ENCODE peak calls at places on chromosomes 5 and 9, in four cellular contexts. One of them, this sample, is unnamed.

GRCh38 chr5:33688041-33688980 is 203.5 kb downstream of the ADAMTS12 start:
- DNase-seq in thyroid gland: no peak
- DNase-seq in neuronal stem cell: no peak
- DNase-seq in hepatocyte: no peak
- DNase-seq in this sample: no peak

GRCh38 chr5:132760601-132761317 is 13.5 kb downstream of the CCNI2 start:
- DNase-seq in neuronal stem cell: no peak
- DNase-seq in hepatocyte: no peak
- DNase-seq in thyroid gland: no peak
- DNase-seq in this sample: no peak

GRCh38 chr5:32390819-32391591 is 53.5 kb downstream of the ZFR start:
- DNase-seq in hepatocyte: peak; percentile 59
- DNase-seq in neuronal stem cell: no peak
- DNase-seq in thyroid gland: no peak
- DNase-seq in this sample: no peak

GRCh38 chr5:83741571-83741970 is 20.9 kb upstream of the HAPLN1 start:
- DNase-seq in thyroid gland: no peak
- DNase-seq in neuronal stem cell: no peak
- DNase-seq in hepatocyte: no peak
- DNase-seq in this sample: no peak

GRCh38 chr5:149733129-149733900 is 3.2 kb downstream of the PPARGC1B start:
- DNase-seq in neuronal stem cell: no peak
- DNase-seq in hepatocyte: no peak
- DNase-seq in thyroid gland: no peak
- DNase-seq in this sample: peak; percentile 63

GRCh38 chr5:114450516-114450909 is 88.6 kb downstream of the KCNN2 start:
- DNase-seq in hepatocyte: peak; percentile 26
- DNase-seq in neuronal stem cell: no peak
- DNase-seq in thyroid gland: no peak
- DNase-seq in this sample: no peak

GRCh38 chr9:16598316-16598715 is 272.2 kb downstream of the BNC2 start:
- DNase-seq in hepatocyte: no peak
- DNase-seq in thyroid gland: no peak
- DNase-seq in neuronal stem cell: no peak
- DNase-seq in this sample: no peak

GRCh38 chr9:108786322-108786721 is 69.5 kb downstream of the ACTL7B start:
- DNase-seq in hepatocyte: no peak
- DNase-seq in thyroid gland: no peak
- DNase-seq in neuronal stem cell: no peak
- DNase-seq in this sample: no peak

GRCh38 chr5:32760091-32760509 is 49.0 kb downstream of the NPR3 start:
- DNase-seq in neuronal stem cell: no peak
- DNase-seq in hepatocyte: no peak
- DNase-seq in thyroid gland: no peak
- DNase-seq in this sample: no peak

GRCh38 chr5:141003791-141004601 is 37.7 kb downstream of the PCDHAC2 start:
- DNase-seq in neuronal stem cell: no peak
- DNase-seq in thyroid gland: peak; percentile 75
- DNase-seq in hepatocyte: peak; percentile 84
- DNase-seq in this sample: no peak

GRCh38 chr5:50445281-50445949 is 4.3 kb upstream of the EMB start:
- DNase-seq in neuronal stem cell: no peak
- DNase-seq in hepatocyte: no peak
- DNase-seq in thyroid gland: no peak
- DNase-seq in this sample: peak; percentile 47

GRCh38 chr5:78417026-78417425 is 56.6 kb downstream of the SCAMP1 start:
- DNase-seq in thyroid gland: no peak
- DNase-seq in neuronal stem cell: no peak
- DNase-seq in hepatocyte: no peak
- DNase-seq in this sample: no peak

GRCh38 chr5:116564322-116564721 is 10.3 kb downstream of the SEMA6A start:
- DNase-seq in hepatocyte: no peak
- DNase-seq in neuronal stem cell: no peak
- DNase-seq in thyroid gland: peak; percentile 37
- DNase-seq in this sample: peak; percentile 39

GRCh38 chr9:78189461-78189860 is 46.4 kb upstream of the CEP78 start:
- DNase-seq in neuronal stem cell: no peak
- DNase-seq in hepatocyte: peak; percentile 7
- DNase-seq in thyroid gland: peak; percentile 14
- DNase-seq in this sample: no peak

GRCh38 chr5:73112359-73112758 is 8.0 kb upstream of the TMEM171 start:
- DNase-seq in thyroid gland: no peak
- DNase-seq in hepatocyte: no peak
- DNase-seq in neuronal stem cell: no peak
- DNase-seq in this sample: no peak

GRCh38 chr9:78026416-78026815 is 5.2 kb downstream of the GNAQ start:
- DNase-seq in thyroid gland: no peak
- DNase-seq in neuronal stem cell: no peak
- DNase-seq in hepatocyte: no peak
- DNase-seq in this sample: peak; percentile 33

GRCh38 chr9:4137755-4138154 is 162.1 kb downstream of the GLIS3 start:
- DNase-seq in hepatocyte: no peak
- DNase-seq in thyroid gland: no peak
- DNase-seq in neuronal stem cell: no peak
- DNase-seq in this sample: no peak

GRCh38 chr5:150024241-150024984 is 23.9 kb downstream of the HMGXB3 start:
- DNase-seq in hepatocyte: no peak
- DNase-seq in neuronal stem cell: no peak
- DNase-seq in thyroid gland: no peak
- DNase-seq in this sample: no peak

GRCh38 chr5:102758576-102758975 is 3.5 kb downstream of the PAM start:
- DNase-seq in thyroid gland: no peak
- DNase-seq in neuronal stem cell: no peak
- DNase-seq in hepatocyte: no peak
- DNase-seq in this sample: no peak

GRCh38 chr5:98651715-98652114 is 121.7 kb upstream of the RGMB start:
- DNase-seq in thyroid gland: no peak
- DNase-seq in hepatocyte: no peak
- DNase-seq in neuronal stem cell: no peak
- DNase-seq in this sample: no peak

GRCh38 chr9:86355814-86356213 is 1.6 kb upstream of the TUT7 start:
- DNase-seq in thyroid gland: no peak
- DNase-seq in hepatocyte: no peak
- DNase-seq in neuronal stem cell: no peak
- DNase-seq in this sample: no peak

GRCh38 chr5:145449794-145450193 is 385.3 kb downstream of the PRELID2 start:
- DNase-seq in hepatocyte: no peak
- DNase-seq in neuronal stem cell: no peak
- DNase-seq in thyroid gland: no peak
- DNase-seq in this sample: no peak

DNA sequence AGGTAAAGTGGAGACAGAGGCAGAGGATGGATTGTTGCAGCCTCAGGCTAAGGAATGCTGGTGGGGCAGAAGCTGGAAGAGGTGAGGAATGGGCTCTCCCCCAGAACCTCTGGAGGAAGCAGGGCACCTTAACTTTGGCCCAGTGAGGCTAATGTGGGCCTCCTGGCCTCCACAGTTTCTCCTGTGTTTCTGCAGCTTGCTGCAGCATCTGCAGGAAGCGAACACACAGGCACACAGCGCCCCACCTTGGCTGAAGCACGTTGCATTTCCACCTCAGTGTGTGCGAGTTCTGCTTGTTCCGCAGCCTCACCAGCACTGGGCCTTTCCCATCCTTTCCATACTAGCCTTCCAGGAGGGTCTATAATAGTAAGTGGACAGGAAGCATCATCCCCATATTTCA is 27.2 kb upstream of the ASS1 start:
- DNase-seq in neuronal stem cell: no peak
- DNase-seq in hepatocyte: no peak
- DNase-seq in thyroid gland: no peak
- DNase-seq in this sample: no peak
- H3K27me3 ChIP-seq in neuronal stem cell: peaks cover 27% of the 10 kb centered on the region
- H3K27me3 ChIP-seq in hepatocyte: no peaks in the 10 kb centered on the region
- H3K27me3 ChIP-seq in thyroid gland: no peaks in the 10 kb centered on the region
- H3K27me3 ChIP-seq in this sample: no peaks in the 10 kb centered on the region

DNA sequence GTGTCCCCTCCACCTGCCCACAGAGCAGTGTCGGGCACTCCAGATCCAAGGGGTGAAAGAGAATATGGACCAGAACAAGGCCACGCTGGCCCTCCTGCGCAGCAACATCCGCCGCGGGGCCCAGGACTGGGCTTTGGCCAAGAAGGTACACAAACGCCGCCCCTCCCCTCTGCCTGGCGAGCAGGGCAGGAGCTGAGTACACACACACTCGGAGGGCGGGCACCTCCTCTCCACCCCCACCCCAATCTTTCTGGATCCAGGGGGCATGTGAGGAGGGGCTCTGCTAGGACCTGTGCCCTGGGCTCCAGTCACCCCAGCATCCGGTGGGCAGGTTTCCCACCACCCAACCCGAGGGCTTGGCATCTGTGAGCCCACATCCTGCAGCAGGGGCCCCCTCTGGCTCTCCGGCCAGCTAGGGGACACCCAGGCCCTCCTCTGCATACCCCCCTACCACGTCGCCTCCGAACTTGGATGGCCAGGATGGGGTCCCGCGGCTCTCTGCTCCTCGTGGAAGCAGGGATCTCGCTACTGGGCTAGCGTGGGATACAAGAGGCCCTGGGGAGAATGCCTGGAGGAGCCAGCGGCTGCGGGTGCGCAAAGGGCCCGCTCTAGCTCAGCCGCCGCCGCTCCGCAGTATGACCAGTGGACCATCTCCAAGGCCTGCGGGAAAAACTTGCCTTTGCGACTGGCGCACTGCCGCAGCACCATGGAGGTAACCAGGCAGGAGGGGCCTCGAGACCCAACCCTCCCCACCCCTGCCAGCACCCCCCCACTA is 3.1 kb downstream of the CCDC183 start:
- DNase-seq in neuronal stem cell: no peak
- DNase-seq in hepatocyte: peak; percentile 79
- DNase-seq in thyroid gland: peak; percentile 48
- DNase-seq in this sample: peak; percentile 47
- H3K27me3 ChIP-seq in neuronal stem cell: peaks cover 5% of the 10 kb centered on the region
- H3K27me3 ChIP-seq in hepatocyte: no peaks in the 10 kb centered on the region
- H3K27me3 ChIP-seq in thyroid gland: no peaks in the 10 kb centered on the region
- H3K27me3 ChIP-seq in this sample: peaks cover 3% of the 10 kb centered on the region

GRCh38 chr5:176820937-176821336 is 10.6 kb downstream of the UNC5A start:
- DNase-seq in neuronal stem cell: no peak
- DNase-seq in thyroid gland: no peak
- DNase-seq in hepatocyte: no peak
- DNase-seq in this sample: no peak

GRCh38 chr5:176823076-176823481 is 12.7 kb downstream of the UNC5A start:
- DNase-seq in thyroid gland: no peak
- DNase-seq in neuronal stem cell: no peak
- DNase-seq in hepatocyte: no peak
- DNase-seq in this sample: no peak

GRCh38 chr5:176822426-176823075 is 12.2 kb downstream of the UNC5A start:
- DNase-seq in thyroid gland: no peak
- DNase-seq in neuronal stem cell: no peak
- DNase-seq in hepatocyte: peak; percentile 47
- DNase-seq in this sample: peak; percentile 28

GRCh38 chr5:176822041-176822425 is 11.7 kb downstream of the UNC5A start:
- DNase-seq in thyroid gland: no peak
- DNase-seq in neuronal stem cell: no peak
- DNase-seq in hepatocyte: no peak
- DNase-seq in this sample: no peak

DNA sequence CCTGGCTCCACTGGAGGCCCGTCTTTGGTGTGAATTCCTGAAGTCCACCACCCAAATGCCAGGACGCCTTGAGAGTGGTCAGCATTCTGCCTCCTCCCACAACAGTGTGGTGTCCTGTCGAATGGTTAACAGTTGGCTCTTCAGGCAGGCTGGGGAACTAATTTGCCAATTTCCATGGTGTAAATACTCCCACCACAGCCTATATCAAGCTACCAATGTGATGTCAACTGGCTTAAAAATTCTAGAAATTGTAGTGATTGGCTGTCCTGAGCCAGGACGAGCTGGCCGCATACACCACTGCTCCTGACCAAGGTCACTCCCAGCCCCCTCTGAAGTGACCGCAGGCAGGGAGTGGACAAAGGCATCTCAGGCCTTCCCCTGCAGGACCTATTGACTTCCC is 11.1 kb downstream of the UNC5A start:
- DNase-seq in hepatocyte: no peak
- DNase-seq in neuronal stem cell: no peak
- DNase-seq in thyroid gland: no peak
- DNase-seq in this sample: no peak
- H3K27me3 ChIP-seq in hepatocyte: peaks cover 26% of the 10 kb centered on the region
- H3K27me3 ChIP-seq in neuronal stem cell: peaks cover 92% of the 10 kb centered on the region
- H3K27me3 ChIP-seq in thyroid gland: peaks cover 4% of the 10 kb centered on the region
- H3K27me3 ChIP-seq in this sample: peaks cover 17% of the 10 kb centered on the region

DNA sequence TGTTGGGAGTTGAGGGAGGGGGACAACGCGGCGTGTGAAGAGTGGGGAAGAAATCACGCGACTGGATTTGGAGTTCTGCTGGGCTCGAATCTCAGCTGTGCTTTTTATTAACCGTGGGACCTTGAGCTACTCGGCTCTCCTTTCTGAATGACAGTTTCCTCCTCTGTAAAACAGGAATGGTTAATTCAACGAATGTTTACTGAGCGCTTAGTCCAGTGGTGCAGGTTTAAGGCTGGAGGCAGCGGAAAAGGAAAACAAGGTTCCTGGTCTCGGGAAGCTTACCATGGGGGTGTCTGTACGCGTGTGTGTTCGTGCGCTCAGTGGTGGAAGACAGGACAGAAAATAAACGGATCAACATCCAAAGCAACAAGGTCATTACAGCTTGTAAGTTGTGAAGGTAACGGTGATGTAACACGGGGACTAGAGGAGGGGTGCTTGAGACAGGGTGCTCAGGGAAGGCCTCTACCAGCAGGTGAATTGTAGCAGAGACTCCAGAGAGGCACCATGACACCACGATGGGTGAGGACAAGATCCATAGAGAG is 277 bp downstream of the EIF4E1B start:
- DNase-seq in thyroid gland: no peak
- DNase-seq in neuronal stem cell: no peak
- DNase-seq in hepatocyte: no peak
- DNase-seq in this sample: no peak
- H3K27me3 ChIP-seq in thyroid gland: peaks cover 22% of the 10 kb centered on the region
- H3K27me3 ChIP-seq in neuronal stem cell: peaks cover 93% of the 10 kb centered on the region
- H3K27me3 ChIP-seq in hepatocyte: peaks cover 77% of the 10 kb centered on the region
- H3K27me3 ChIP-seq in this sample: peaks cover 9% of the 10 kb centered on the region

GRCh38 chr9:89919171-89919681 is 314.4 kb downstream of the GADD45G start:
- DNase-seq in thyroid gland: peak; percentile 49
- DNase-seq in neuronal stem cell: no peak
- DNase-seq in hepatocyte: peak; percentile 61
- DNase-seq in this sample: peak; percentile 63
- H3K27me3 ChIP-seq in thyroid gland: peaks cover 5% of the 10 kb centered on the region
- H3K27me3 ChIP-seq in neuronal stem cell: no peaks in the 10 kb centered on the region
- H3K27me3 ChIP-seq in hepatocyte: no peaks in the 10 kb centered on the region
- H3K27me3 ChIP-seq in this sample: no peaks in the 10 kb centered on the region

DNA sequence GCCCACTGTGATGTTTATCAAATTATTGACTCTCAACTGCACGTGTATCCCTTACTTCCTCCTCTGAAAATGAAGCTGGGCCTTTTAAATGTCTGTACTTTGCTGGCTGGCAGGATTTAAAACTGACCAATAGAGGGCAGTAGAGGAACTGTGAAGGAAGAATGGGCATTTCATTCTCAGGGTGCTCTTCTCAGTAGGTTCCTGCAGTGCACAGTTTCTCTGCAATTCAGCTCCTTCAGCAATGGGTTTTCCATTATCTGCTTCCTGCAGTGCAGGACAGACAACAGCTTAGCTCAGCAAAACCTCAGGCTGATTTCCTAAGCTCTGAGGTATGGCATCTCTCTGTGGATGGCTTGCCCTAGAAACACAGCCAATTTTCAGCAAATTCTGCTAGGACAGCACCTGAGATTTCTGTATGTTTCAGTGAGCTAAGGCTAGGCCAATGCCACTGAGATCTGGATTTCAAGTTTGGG is 298.4 kb upstream of the PRDM9 start:
- DNase-seq in neuronal stem cell: peak; percentile 48
- DNase-seq in thyroid gland: no peak
- DNase-seq in hepatocyte: peak; percentile 86
- DNase-seq in this sample: peak; percentile 21
- H3K27me3 ChIP-seq in neuronal stem cell: no peaks in the 10 kb centered on the region
- H3K27me3 ChIP-seq in thyroid gland: no peaks in the 10 kb centered on the region
- H3K27me3 ChIP-seq in hepatocyte: no peaks in the 10 kb centered on the region
- H3K27me3 ChIP-seq in this sample: no peaks in the 10 kb centered on the region